ENCODE peak calls at places on chromosome 13, in four cellular contexts. F is BE2C, H is upper lobe of right lung, S is heart right ventricle. R is an unnamed sample.

GRCh38 chr13:34361528-34361927 is 543.6 kb downstream of the RFC3 start:
- DNase-seq in F (peak), H (no peak), S (no peak), R (peak)

GRCh38 chr13:51803018-51803417 is 945 bp downstream of the DHRS12 start:
- DNase-seq in F (no peak), H (no peak), S (no peak), R (no peak)

GRCh38 chr13:50809133-50810090 is 34.1 kb downstream of the DLEU7 start:
- DNase-seq in F (no peak), H (no peak), S (no peak), R (no peak)

GRCh38 chr13:21130116-21130515 is 46.2 kb downstream of the SKA3 start:
- DNase-seq in F (no peak), H (no peak), S (no peak), R (peak)

GRCh38 chr13:30866692-30867669 is 39.1 kb upstream of the MEDAG start:
- DNase-seq in F (peak), H (no peak), S (no peak), R (no peak)

GRCh38 chr13:78228211-78228610 is 309.6 kb upstream of the EDNRB start:
- DNase-seq in F (no peak), H (no peak), S (no peak), R (no peak)

GRCh38 chr13:27905650-27906049 is 14.2 kb upstream of the PDX1 start:
- DNase-seq in F (no peak), H (no peak), S (no peak), R (no peak)

GRCh38 chr13:101712026-101712348 is 259.5 kb downstream of the ITGBL1 start:
- DNase-seq in F (no peak), H (no peak), S (no peak), R (no peak)

GRCh38 chr13:29883941-29884518 is 33.6 kb upstream of the UBL3 start:
- DNase-seq in F (no peak), H (no peak), S (no peak), R (no peak)

GRCh38 chr13:26878465-26878864 is 117.9 kb upstream of the GPR12 start:
- DNase-seq in F (no peak), H (no peak), S (no peak), R (no peak)

GRCh38 chr13:113941571-113942191 is 32.2 kb downstream of the C13orf46 start:
- DNase-seq in F (no peak), H (no peak), S (no peak), R (peak)

GRCh38 chr13:44172411-44172810 is 201.2 kb upstream of the SERP2 start:
- DNase-seq in F (no peak), H (no peak), S (no peak), R (no peak)

GRCh38 chr13:112910616-112911280 is 58.3 kb upstream of the MCF2L start:
- DNase-seq in F (no peak), H (no peak), S (no peak), R (no peak)

DNA sequence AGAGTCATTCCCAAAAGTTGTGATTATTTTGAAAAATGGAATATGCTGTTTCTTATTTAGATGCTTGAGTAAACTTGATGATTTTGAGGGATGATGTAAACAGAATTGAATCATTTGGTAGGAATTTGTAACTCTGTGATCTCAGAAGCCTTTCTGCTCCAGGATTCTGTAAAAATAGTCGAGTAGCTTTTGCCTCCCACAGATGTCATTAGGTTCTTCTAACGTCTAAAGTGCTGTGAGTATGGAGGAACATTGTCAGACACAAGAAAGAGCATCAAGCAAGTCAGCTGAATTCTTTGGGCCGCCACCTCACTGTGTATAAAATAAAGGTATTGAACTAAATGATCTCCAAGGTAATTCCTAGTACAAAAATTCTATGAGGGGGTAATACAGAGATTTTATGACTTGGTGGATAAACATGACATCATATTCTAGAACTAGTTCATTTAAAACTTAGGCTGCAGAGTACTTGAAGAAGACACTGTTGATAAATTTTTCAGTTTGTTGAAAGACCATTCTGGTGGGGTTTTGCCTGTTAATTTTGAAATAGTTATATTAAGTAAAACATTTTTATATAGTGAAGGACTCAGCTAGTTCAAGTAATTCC is 1.4 kb upstream of the GPR183 start:
- DNase-seq in F (no peak), H (no peak), S (no peak), R (peak)
- H3K4me3 ChIP-seq in F (no peak), H (no peak), S (no peak), R (no peak)

GRCh38 chr13:37127706-37128241 is 22.3 kb upstream of the CSNK1A1L start:
- DNase-seq in F (no peak), H (no peak), S (peak), R (peak)
- H3K4me3 ChIP-seq in F (no peak), H (no peak), S (no peak), R (no peak)

DNA sequence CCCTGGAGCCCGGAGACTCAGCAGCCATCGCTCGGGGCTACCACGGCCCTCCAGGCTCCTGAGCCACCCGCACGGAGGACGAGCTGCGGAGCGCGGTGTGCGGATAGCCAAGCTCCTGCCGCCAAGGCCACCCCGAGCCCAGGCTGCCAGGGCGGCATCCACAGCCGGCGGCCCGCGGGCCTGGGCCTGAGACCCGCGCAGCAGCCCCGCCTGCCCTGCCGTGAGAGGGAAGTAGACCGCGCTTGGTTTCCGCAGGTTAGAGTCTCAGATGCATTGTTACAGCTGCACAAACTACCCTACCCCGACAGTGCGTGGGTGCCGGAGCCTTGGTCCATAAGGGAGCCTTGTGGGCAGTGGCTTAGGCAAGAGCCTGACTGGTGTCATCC is 253.8 kb upstream of the SGCG start:
- DNase-seq in F (no peak), H (peak), S (no peak), R (no peak)
- H3K4me3 ChIP-seq in F (no peak), H (peak), S (peak), R (no peak)

GRCh38 chr13:37919329-37919880 is 49.8 kb upstream of the TRPC4 start:
- DNase-seq in F (no peak), H (no peak), S (no peak), R (no peak)
- H3K4me3 ChIP-seq in F (no peak), H (no peak), S (peak), R (no peak)

GRCh38 chr13:46178821-46179220 is 3.2 kb downstream of the LCP1 start:
- DNase-seq in F (no peak), H (no peak), S (no peak), R (no peak)

GRCh38 chr13:46179576-46180368 is 2.2 kb downstream of the LCP1 start:
- DNase-seq in F (no peak), H (peak), S (peak), R (no peak)

GRCh38 chr13:46182491-46182877 is 507 bp upstream of the LCP1 start:
- DNase-seq in F (no peak), H (no peak), S (no peak), R (no peak)

GRCh38 chr13:46181799-46182490 is at the start of gene LCP1:
- DNase-seq in F (no peak), H (no peak), S (no peak), R (no peak)

GRCh38 chr13:46180393-46180792 is 1.6 kb downstream of the LCP1 start:
- DNase-seq in F (no peak), H (no peak), S (no peak), R (no peak)
- H3K4me3 ChIP-seq in F (no peak), H (peak), S (peak), R (no peak)

GRCh38 chr13:69485991-69486592 is 621.5 kb upstream of the ATXN8OS start:
- DNase-seq in F (no peak), H (no peak), S (no peak), R (peak)
- H3K4me3 ChIP-seq in F (no peak), H (no peak), S (no peak), R (no peak)

DNA sequence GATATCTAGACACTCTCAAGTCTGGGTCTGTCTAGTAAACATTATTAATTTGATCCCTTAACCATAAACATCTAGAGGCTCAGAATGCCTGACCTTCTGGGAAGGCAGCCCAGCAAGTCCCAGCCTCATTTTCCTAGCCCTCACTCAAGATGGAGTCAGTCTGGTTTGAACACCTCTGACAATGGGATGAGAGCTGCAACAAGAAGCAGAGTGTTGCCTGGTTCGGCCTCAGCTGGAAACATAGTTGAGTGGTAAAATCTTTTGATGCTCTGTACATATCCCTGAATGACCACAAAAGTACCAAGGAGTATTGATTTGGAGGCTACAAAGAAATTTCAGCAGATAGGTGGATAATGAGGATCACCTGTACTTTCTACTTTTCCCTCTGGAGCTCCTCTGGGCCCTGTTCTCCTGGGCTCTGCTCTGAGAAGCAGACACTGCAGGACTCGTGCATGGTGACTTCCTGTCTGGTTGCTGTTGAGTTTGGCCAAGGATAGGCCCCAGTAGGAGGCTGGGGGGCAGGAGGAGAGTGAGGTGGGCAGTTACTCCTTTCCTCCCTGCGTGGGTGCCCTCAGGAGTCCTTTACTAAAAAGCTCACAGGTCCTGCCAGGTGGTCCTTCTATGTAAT is 68.4 kb upstream of the SLC15A1 start:
- DNase-seq in F (no peak), H (no peak), S (no peak), R (no peak)
- H3K4me3 ChIP-seq in F (no peak), H (no peak), S (no peak), R (no peak)

R was measured in foreskin fibroblast.